ENCODE peak calls at places on chromosomes 7 and 10, in five cellular contexts. O, H, I, D and J are unnamed samples.

GRCh38 chr10:49610015-49610734 is at the start of gene SLC18A3:
- DNase-seq in O (no peak), H (no peak), I (no peak), D (no peak), J (no peak)

GRCh38 chr10:124562425-124563060 is 100.9 kb downstream of the LHPP start:
- DNase-seq in O (no peak), H (peak), I (no peak), D (no peak), J (no peak)

GRCh38 chr7:34739651-34740300 is 81.8 kb downstream of the NPSR1 start:
- DNase-seq in O (no peak), H (no peak), I (no peak), D (no peak), J (no peak)

GRCh38 chr10:58384536-58384998 is 643 bp upstream of the TFAM start:
- DNase-seq in O (no peak), H (no peak), I (no peak), D (peak), J (no peak)

GRCh38 chr7:18151419-18151818 is 123.8 kb upstream of the PRPS1L1 start:
- DNase-seq in O (no peak), H (no peak), I (peak), D (no peak), J (no peak)

GRCh38 chr7:116122972-116123595 is 87.3 kb upstream of the TES start:
- DNase-seq in O (no peak), H (no peak), I (peak), D (no peak), J (peak)

GRCh38 chr10:31574566-31574965 is 255.6 kb downstream of the ZEB1 start:
- DNase-seq in O (no peak), H (no peak), I (no peak), D (no peak), J (no peak)

GRCh38 chr10:98608417-98608816 is 161.7 kb upstream of the HPS1 start:
- DNase-seq in O (no peak), H (no peak), I (no peak), D (no peak), J (peak)

GRCh38 chr10:57692255-57692980 is 575.3 kb downstream of the IPMK start:
- DNase-seq in O (peak), H (no peak), I (no peak), D (no peak), J (no peak)

GRCh38 chr10:132536241-132536963 is 1.2 kb upstream of the INPP5A start:
- DNase-seq in O (peak), H (peak), I (no peak), D (no peak), J (peak)

GRCh38 chr7:94486206-94486605 is 23.4 kb upstream of the CASD1 start:
- DNase-seq in O (no peak), H (no peak), I (no peak), D (no peak), J (no peak)

GRCh38 chr10:3935933-3936359 is 150.9 kb upstream of the KLF6 start:
- DNase-seq in O (no peak), H (no peak), I (no peak), D (no peak), J (no peak)

GRCh38 chr7:99379043-99379577 is 4.6 kb downstream of the ARPC1B start:
- DNase-seq in O (no peak), H (no peak), I (peak), D (peak), J (peak)

GRCh38 chr10:76509501-76509900 is 1078.1 kb downstream of the LRMDA start:
- DNase-seq in O (no peak), H (no peak), I (no peak), D (no peak), J (no peak)

GRCh38 chr10:100826983-100827818 is 81.8 kb downstream of the PAX2 start:
- DNase-seq in O (no peak), H (no peak), I (peak), D (peak), J (no peak)

GRCh38 chr7:148958061-148958460 is 70.2 kb downstream of the PDIA4 start:
- DNase-seq in O (no peak), H (no peak), I (no peak), D (no peak), J (no peak)

GRCh38 chr10:73879296-73880173 is 5.2 kb upstream of the CAMK2G start:
- DNase-seq in O (peak), H (peak), I (peak), D (peak), J (peak)

GRCh38 chr7:138935438-138936079 is 45.6 kb downstream of the KIAA1549 start:
- DNase-seq in O (peak), H (peak), I (no peak), D (no peak), J (no peak)

GRCh38 chr7:49800031-49800430 is 26.6 kb downstream of the VWC2 start:
- DNase-seq in O (no peak), H (no peak), I (no peak), D (no peak), J (no peak)

GRCh38 chr10:31062856-31063255 is 31.2 kb upstream of the ZNF438 start:
- DNase-seq in O (no peak), H (no peak), I (no peak), D (no peak), J (no peak)

GRCh38 chr10:124697837-124698559 is 46.2 kb downstream of the FAM53B start:
- DNase-seq in O (no peak), H (no peak), I (no peak), D (peak), J (no peak)

GRCh38 chr7:37833107-37833817 is 15.1 kb upstream of the NME8 start:
- DNase-seq in O (peak), H (no peak), I (peak), D (peak), J (peak)

GRCh38 chr10:96289218-96289910 is 14.9 kb upstream of the DNTT start:
- DNase-seq in O (no peak), H (no peak), I (no peak), D (no peak), J (no peak)

GRCh38 chr7:48868916-48869315 is 55.4 kb upstream of the CDC14C start:
- DNase-seq in O (no peak), H (no peak), I (no peak), D (no peak), J (peak)

GRCh38 chr10:106680061-106680460 is 484.4 kb downstream of the SORCS1 start:
- DNase-seq in O (no peak), H (no peak), I (no peak), D (no peak), J (no peak)

GRCh38 chr7:106332186-106332585 is 47.4 kb upstream of the NAMPT start:
- DNase-seq in O (no peak), H (no peak), I (no peak), D (no peak), J (no peak)

GRCh38 chr10:70404906-70405824 is 1.2 kb downstream of the EIF4EBP2 start:
- DNase-seq in O (peak), H (peak), I (peak), D (peak), J (peak)

GRCh38 chr7:35804571-35804970 is 3.7 kb downstream of the SEPTIN7 start:
- DNase-seq in O (no peak), H (no peak), I (no peak), D (no peak), J (no peak)

GRCh38 chr10:78532480-78533046 is 498.9 kb downstream of the RPS24 start:
- DNase-seq in O (no peak), H (no peak), I (no peak), D (no peak), J (no peak)

GRCh38 chr10:5666324-5667220 is at the start of gene ASB13:
- DNase-seq in O (no peak), H (peak), I (peak), D (no peak), J (peak)

GRCh38 chr7:32896948-32897347 is 5.4 kb upstream of the KBTBD2 start:
- DNase-seq in O (no peak), H (no peak), I (no peak), D (no peak), J (no peak)

GRCh38 chr7:128387663-128388485 is 21.9 kb downstream of the IMPDH1 start:
- DNase-seq in O (peak), H (peak), I (peak), D (no peak), J (peak)

GRCh38 chr10:103668351-103669242 is 175.1 kb downstream of the NEURL1 start:
- DNase-seq in O (no peak), H (peak), I (peak), D (no peak), J (no peak)

GRCh38 chr7:20217193-20217948 is at the start of gene MACC1:
- DNase-seq in O (peak), H (no peak), I (peak), D (no peak), J (peak)